ENCODE peak calls at places on chromosomes 7 and 10, in five cellular contexts. X, Y, D, O and G are unnamed samples. For H3K4me1, the result is how much of the 10 kb centered on the place peaks cover.

GRCh38 chr10:111126981-111127848 is 50.4 kb downstream of the ADRA2A start:
- DNase-seq in O (no peak), D (no peak), X (no peak), Y (no peak), G (no peak)

GRCh38 chr10:74040200-74041126 is 42.5 kb downstream of the VCL start:
- DNase-seq in O (no peak), Y (no peak), X (no peak), D (no peak), G (no peak)

GRCh38 chr7:25087855-25088254 is 37.2 kb downstream of the CYCS start:
- DNase-seq in D (no peak), O (no peak), Y (no peak), X (no peak), G (no peak)

GRCh38 chr10:13563481-13564445 is 23.0 kb upstream of the PRPF18 start:
- DNase-seq in X (no peak), O (no peak), Y (peak), D (no peak), G (no peak)

GRCh38 chr7:128076831-128077271 is 45.6 kb upstream of the LRRC4 start:
- DNase-seq in X (no peak), D (peak), O (peak), Y (no peak), G (no peak)

GRCh38 chr7:97075928-97076327 is 41.6 kb upstream of the SDHAF3 start:
- DNase-seq in Y (peak), X (peak), D (no peak), O (no peak), G (no peak)

GRCh38 chr10:128419466-128420019 is 293.3 kb upstream of the MKI67 start:
- DNase-seq in O (no peak), Y (no peak), D (no peak), X (no peak), G (no peak)

GRCh38 chr10:90138844-90139243 is 437.5 kb downstream of the KIF20B start:
- DNase-seq in X (peak), D (no peak), O (no peak), Y (no peak), G (no peak)

GRCh38 chr10:8183241-8183704 is 128.8 kb downstream of the GATA3 start:
- DNase-seq in Y (peak), D (no peak), X (no peak), O (no peak), G (no peak)

GRCh38 chr10:92291921-92292860 is 1.2 kb downstream of the MARCHF5 start:
- DNase-seq in O (no peak), X (peak), Y (peak), D (peak), G (no peak)

GRCh38 chr7:127792528-127793342 is 140.7 kb downstream of the SND1 start:
- DNase-seq in O (no peak), D (peak), Y (no peak), X (peak), G (no peak)

GRCh38 chr10:77715081-77715480 is 77.5 kb upstream of the KCNMA1 start:
- DNase-seq in X (peak), O (no peak), D (no peak), Y (no peak), G (no peak)

GRCh38 chr10:98994030-98994429 is 241.6 kb downstream of the HPSE2 start:
- DNase-seq in X (no peak), O (no peak), Y (no peak), D (no peak), G (no peak)
- H3K4me1 ChIP-seq in X (under half), O (under half), Y (under half), D (under half), G (under half)

GRCh38 chr7:70487526-70488285 is 644.2 kb upstream of the GALNT17 start:
- DNase-seq in D (no peak), Y (no peak), X (no peak), O (no peak), G (no peak)

GRCh38 chr7:70494225-70494877 is 637.6 kb upstream of the GALNT17 start:
- DNase-seq in Y (no peak), O (no peak), X (no peak), D (no peak), G (no peak)

GRCh38 chr7:70494977-70495376 is 637.0 kb upstream of the GALNT17 start:
- DNase-seq in O (no peak), Y (no peak), X (no peak), D (no peak), G (no peak)

GRCh38 chr7:70489808-70490207 is 642.1 kb upstream of the GALNT17 start:
- DNase-seq in O (no peak), X (no peak), Y (no peak), D (no peak), G (no peak)

DNA sequence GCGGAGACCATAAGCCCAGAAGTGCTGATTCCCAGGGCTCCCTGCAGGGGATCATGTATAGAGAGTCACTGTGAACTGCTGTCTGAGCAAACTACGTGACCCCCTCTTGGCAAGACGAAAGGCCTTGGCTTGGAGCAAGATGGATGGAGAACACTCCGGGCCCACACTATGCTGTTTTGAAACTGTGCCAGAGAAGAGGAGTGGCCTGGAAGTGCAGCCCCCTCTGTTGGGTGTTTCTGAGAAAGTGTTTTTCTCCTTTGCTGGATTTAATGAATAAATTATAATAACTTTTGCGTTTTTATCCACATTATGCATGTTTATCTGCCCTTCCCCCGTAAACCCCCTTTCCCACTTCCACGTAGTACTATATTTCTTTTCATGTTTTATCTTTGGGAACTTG is 639.3 kb upstream of the GALNT17 start:
- DNase-seq in D (no peak), X (no peak), Y (no peak), O (no peak), G (no peak)
- TF ChIP-seq CTCF in D (no peak), X (no peak), Y (no peak), O (no peak), G (no peak)

GRCh38 chr7:94294471-94295131 is 100.1 kb upstream of the COL1A2 start:
- DNase-seq in Y (no peak), X (no peak), O (no peak), D (no peak), G (no peak)
- H3K4me1 ChIP-seq in Y (under half), X (under half), O (under half), D (under half), G (under half)

GRCh38 chr7:132705146-132705545 is 128.9 kb upstream of the PLXNA4 start:
- DNase-seq in O (no peak), D (no peak), X (no peak), Y (no peak), G (no peak)

GRCh38 chr7:132713893-132714292 is 137.6 kb upstream of the PLXNA4 start:
- DNase-seq in O (no peak), X (no peak), D (no peak), Y (no peak), G (no peak)

GRCh38 chr7:132708501-132708900 is 132.2 kb upstream of the PLXNA4 start:
- DNase-seq in O (no peak), X (no peak), D (no peak), Y (no peak), G (no peak)

DNA sequence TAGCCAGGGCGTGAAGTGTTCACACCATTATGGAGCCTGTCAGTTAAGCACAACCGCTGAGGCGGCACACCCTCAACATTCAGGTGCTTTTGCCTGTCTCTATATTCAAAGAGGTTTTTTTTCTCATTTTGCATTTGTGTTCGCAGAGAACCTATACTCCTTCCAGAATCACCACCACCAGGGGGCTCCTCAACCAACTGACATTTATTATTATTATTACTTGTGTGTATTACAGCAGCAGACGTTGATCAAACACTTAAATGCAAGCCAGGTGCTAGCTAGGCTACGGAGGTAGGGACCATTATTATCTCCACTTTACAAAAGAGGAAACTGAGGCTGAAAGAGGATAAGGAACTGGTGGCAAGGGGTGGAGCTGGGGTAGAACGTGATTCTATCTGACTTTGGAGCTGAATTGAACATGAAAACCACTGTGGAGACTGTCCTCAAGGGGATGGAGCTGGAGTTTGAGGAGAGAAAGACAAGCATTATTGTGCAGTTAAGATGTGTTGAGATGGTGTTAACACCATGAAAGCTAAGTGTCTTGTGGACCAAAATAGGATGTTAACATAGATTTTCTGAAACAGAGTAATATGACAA is 133.8 kb upstream of the PLXNA4 start:
- DNase-seq in X (peak), Y (peak), O (no peak), D (peak), G (no peak)
- TF ChIP-seq CTCF in X (peak), Y (peak), O (peak), D (peak), G (no peak)

GRCh38 chr7:114997487-114998404 is 75.9 kb downstream of the MDFIC start:
- DNase-seq in Y (no peak), D (no peak), X (no peak), O (no peak), G (no peak)
- H3K4me1 ChIP-seq in Y (under half), D (under half), X (under half), O (under half), G (under half)

DNA sequence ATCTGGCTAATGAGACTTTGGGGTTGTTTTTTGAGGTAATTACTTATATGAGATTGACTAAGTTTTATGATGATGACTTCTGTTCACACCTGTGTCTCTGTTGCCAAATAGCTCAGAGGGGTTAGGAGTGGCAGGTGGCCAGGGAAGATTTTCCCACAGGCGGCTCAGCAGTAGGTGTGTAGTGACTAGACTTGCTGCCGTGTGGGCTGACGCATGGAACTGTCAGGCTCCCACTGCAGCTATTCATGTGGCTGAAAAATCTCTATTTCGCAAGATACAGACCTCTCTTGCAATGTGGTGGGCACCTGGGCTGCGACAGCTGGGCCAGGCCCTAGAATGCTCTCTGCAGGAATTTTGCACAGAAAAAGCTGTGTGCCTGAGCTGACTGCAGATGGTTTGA is 1.4 kb downstream of the CPA4 start:
- DNase-seq in Y (peak), O (no peak), X (no peak), D (no peak), G (no peak)
- TF ChIP-seq CTCF in Y (no peak), O (no peak), X (no peak), D (no peak), G (no peak)

GRCh38 chr7:68692511-68692910 is 905.8 kb upstream of the AUTS2 start:
- DNase-seq in X (no peak), D (no peak), O (no peak), Y (no peak), G (no peak)
- H3K4me1 ChIP-seq in X (under half), D (under half), O (under half), Y (under half), G (under half)

GRCh38 chr7:42617781-42618457 is 294.0 kb downstream of the C7orf25 start:
- DNase-seq in Y (no peak), X (no peak), D (no peak), O (no peak), G (no peak)
- TF ChIP-seq CTCF in Y (no peak), X (no peak), D (no peak), O (no peak), G (no peak)